ENCODE peak calls at places on chromosomes 16 and 17, in five cellular contexts. E, I, Y, K and L are unnamed samples.

GRCh38 chr16:2458887-2459646 is 842 bp upstream of the TEDC2 start:
- DNase-seq in E (no peak), I (no peak), Y (no peak), K (no peak), L (no peak)

GRCh38 chr16:72876981-72877373 is 171.0 kb downstream of the ZFHX3 start:
- DNase-seq in E (no peak), I (no peak), Y (no peak), K (no peak), L (no peak)

GRCh38 chr17:17495448-17496188 is 577 bp downstream of the RASD1 start:
- DNase-seq in E (no peak), I (no peak), Y (no peak), K (no peak), L (peak; percentile 53)

GRCh38 chr16:50316102-50316847 is 49.9 kb downstream of the ADCY7 start:
- DNase-seq in E (no peak), I (no peak), Y (no peak), K (no peak), L (no peak)

GRCh38 chr16:14489460-14489859 is 140.6 kb downstream of the PARN start:
- DNase-seq in E (peak; percentile 85), I (no peak), Y (peak; percentile 57), K (peak; percentile 43), L (peak; percentile 45)

GRCh38 chr16:76583466-76583865 is 306.3 kb downstream of the CNTNAP4 start:
- DNase-seq in E (no peak), I (no peak), Y (no peak), K (no peak), L (no peak)

GRCh38 chr16:10098991-10099390 is 83.2 kb downstream of the GRIN2A start:
- DNase-seq in E (no peak), I (no peak), Y (no peak), K (no peak), L (no peak)

GRCh38 chr17:55268649-55269480 is 4.1 kb downstream of the HLF start:
- DNase-seq in E (no peak), I (no peak), Y (no peak), K (no peak), L (no peak)

GRCh38 chr17:76000755-76001521 is at the start of gene CDK3:
- DNase-seq in E (no peak), I (no peak), Y (no peak), K (no peak), L (no peak)

GRCh38 chr16:30724641-30725464 is 23.4 kb upstream of the PHKG2 start:
- DNase-seq in E (no peak), I (no peak), Y (no peak), K (no peak), L (no peak)

GRCh38 chr16:10332301-10332700 is 53.6 kb upstream of the ATF7IP2 start:
- DNase-seq in E (no peak), I (no peak), Y (peak; percentile 74), K (no peak), L (no peak)

GRCh38 chr16:11094838-11095565 is 150.6 kb downstream of the CLEC16A start:
- DNase-seq in E (no peak), I (no peak), Y (no peak), K (no peak), L (no peak)

GRCh38 chr17:71846561-71846960 is 274.3 kb upstream of the SOX9 start:
- DNase-seq in E (no peak), I (no peak), Y (no peak), K (no peak), L (no peak)

GRCh38 chr17:78767806-78768205 is 14.3 kb downstream of the CYTH1 start:
- DNase-seq in E (no peak), I (no peak), Y (no peak), K (no peak), L (no peak)

GRCh38 chr17:65177901-65178300 is 40.7 kb downstream of the RGS9 start:
- DNase-seq in E (no peak), I (no peak), Y (no peak), K (no peak), L (no peak)

GRCh38 chr17:82200135-82200534 is 12.5 kb downstream of the CCDC57 start:
- DNase-seq in E (no peak), I (no peak), Y (no peak), K (peak; percentile 47), L (no peak)

GRCh38 chr16:27436921-27437650 is 35.1 kb downstream of the IL21R start:
- DNase-seq in E (no peak), I (no peak), Y (no peak), K (no peak), L (no peak)

GRCh38 chr17:38605852-38606645 is at the start of gene SRCIN1:
- DNase-seq in E (peak; percentile 70), I (no peak), Y (peak; percentile 57), K (peak; percentile 90), L (peak; percentile 74)

GRCh38 chr17:20955437-20956323 is 87.1 kb downstream of the USP22 start:
- DNase-seq in E (no peak), I (no peak), Y (peak; percentile 4), K (no peak), L (no peak)

GRCh38 chr17:78991906-78992532 is 12.3 kb upstream of the LGALS3BP start:
- DNase-seq in E (no peak), I (no peak), Y (no peak), K (no peak), L (no peak)

GRCh38 chr16:77457046-77457445 is 22.2 kb upstream of the ADAMTS18 start:
- DNase-seq in E (no peak), I (no peak), Y (no peak), K (no peak), L (no peak)

GRCh38 chr17:81898029-81898866 is 3.8 kb upstream of the NPB start:
- DNase-seq in E (peak; percentile 87), I (no peak), Y (no peak), K (no peak), L (no peak)

GRCh38 chr17:9837551-9838471 is 12.1 kb downstream of the GLP2R start:
- DNase-seq in E (peak; percentile 98), I (no peak), Y (no peak), K (no peak), L (no peak)

GRCh38 chr16:50297301-50298074 is 31.1 kb downstream of the ADCY7 start:
- DNase-seq in E (no peak), I (no peak), Y (peak; percentile 57), K (no peak), L (no peak)

GRCh38 chr16:30571444-30572322 is at the start of gene ZNF688:
- DNase-seq in E (peak; percentile 95), I (peak; percentile 95), Y (peak; percentile 93), K (peak; percentile 92), L (peak; percentile 93)

GRCh38 chr17:39517224-39517623 is 55.9 kb downstream of the CDK12 start:
- DNase-seq in E (no peak), I (no peak), Y (no peak), K (no peak), L (no peak)

GRCh38 chr17:45574376-45574775 is 83.9 kb upstream of the PLEKHM1 start:
- DNase-seq in E (peak; percentile 10), I (no peak), Y (no peak), K (peak; percentile 4), L (no peak)

GRCh38 chr16:29641561-29641960 is 21.5 kb upstream of the SPN start:
- DNase-seq in E (no peak), I (no peak), Y (peak; percentile 53), K (peak; percentile 51), L (no peak)

GRCh38 chr16:57479422-57480126 is 6.7 kb downstream of the DOK4 start:
- DNase-seq in E (peak; percentile 82), I (no peak), Y (peak; percentile 60), K (no peak), L (peak; percentile 75)

GRCh38 chr17:77345260-77345910 is 204.6 kb downstream of the SEC14L1 start:
- DNase-seq in E (no peak), I (no peak), Y (no peak), K (no peak), L (peak; percentile 1)

GRCh38 chr17:50195196-50195865 is 6.1 kb downstream of the COL1A1 start:
- DNase-seq in E (no peak), I (no peak), Y (no peak), K (no peak), L (no peak)

GRCh38 chr16:25006504-25007055 is 8.6 kb downstream of the ARHGAP17 start:
- DNase-seq in E (no peak), I (no peak), Y (peak; percentile 78), K (no peak), L (no peak)
- TF ChIP-seq ESRRA in E (no peak), I (no peak), Y (no peak), K (no peak), L (no peak)

GRCh38 chr16:89400740-89401139 is 89.6 kb downstream of the ANKRD11 start:
- DNase-seq in E (no peak), I (no peak), Y (no peak), K (no peak), L (no peak)

GRCh38 chr16:89401641-89402445 is 88.5 kb downstream of the ANKRD11 start:
- DNase-seq in E (no peak), I (no peak), Y (no peak), K (no peak), L (no peak)

GRCh38 chr16:89401205-89401604 is 89.2 kb downstream of the ANKRD11 start:
- DNase-seq in E (no peak), I (no peak), Y (no peak), K (no peak), L (no peak)

GRCh38 chr16:89404561-89404960 is 85.8 kb downstream of the ANKRD11 start:
- DNase-seq in E (no peak), I (no peak), Y (no peak), K (no peak), L (no peak)

GRCh38 chr16:89402962-89403361 is 87.4 kb downstream of the ANKRD11 start:
- DNase-seq in E (no peak), I (no peak), Y (no peak), K (no peak), L (no peak)
- TF ChIP-seq ESRRA in E (no peak), I (no peak), Y (no peak), K (no peak), L (no peak)

GRCh38 chr17:35892091-35892637 is 12.0 kb upstream of the CCL5 start:
- DNase-seq in E (peak; percentile 17), I (no peak), Y (no peak), K (no peak), L (no peak)

GRCh38 chr17:35890774-35891155 is 10.6 kb upstream of the CCL5 start:
- DNase-seq in E (no peak), I (no peak), Y (no peak), K (no peak), L (no peak)

GRCh38 chr17:35889241-35889640 is 9.1 kb upstream of the CCL5 start:
- DNase-seq in E (no peak), I (no peak), Y (no peak), K (no peak), L (no peak)

GRCh38 chr17:35891273-35891672 is 11.1 kb upstream of the CCL5 start:
- DNase-seq in E (no peak), I (no peak), Y (no peak), K (no peak), L (no peak)

GRCh38 chr17:35889818-35890773 is 9.9 kb upstream of the CCL5 start:
- DNase-seq in E (peak; percentile 13), I (no peak), Y (no peak), K (no peak), L (no peak)
- TF ChIP-seq ESRRA in E (no peak), I (no peak), Y (no peak), K (no peak), L (no peak)

DNA sequence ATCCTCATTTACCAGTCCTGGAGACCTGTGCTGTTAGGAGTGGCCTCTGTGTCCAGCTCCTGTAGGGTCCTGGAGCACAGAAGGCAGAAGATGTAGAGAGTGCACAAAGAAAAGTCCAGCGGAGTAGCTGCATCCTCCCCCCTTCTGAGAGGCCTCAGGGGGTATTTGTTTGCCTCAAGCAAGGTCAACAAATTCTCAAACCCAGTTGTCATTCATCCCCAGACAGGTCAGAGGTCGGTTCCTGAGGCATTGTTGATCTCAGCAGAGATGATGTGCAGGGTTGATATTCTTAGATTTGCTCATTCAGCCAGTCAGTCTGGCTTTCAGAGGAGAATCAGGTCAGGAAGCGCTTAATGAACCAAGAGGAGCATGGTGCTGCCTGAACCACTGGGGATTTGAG is 8.3 kb upstream of the RBFOX1 start:
- DNase-seq in E (no peak), I (no peak), Y (no peak), K (no peak), L (no peak)
- TF ChIP-seq ESRRA in E (no peak), I (no peak), Y (no peak), K (no peak), L (no peak)